ENCODE peak calls at places on chromosome X, in eight cellular contexts. N is osteocyte, I is WTC11, O is ascending aorta, K is neural progenitor cell, X is heart left ventricle, T is A549, P is progenitor cell of endocrine pancreas. F is an unnamed sample.
A peak's percentile ranks its signal among the peaks of the same experiment; 100 is the strongest.

GRCh38 chrX:50941638-50942037 is 31.1 kb downstream of the BMP15 start:
- DNase-seq in N (no peak), I (peak; percentile 17), O (no peak), K (peak; percentile 49), X (no peak), T (peak; percentile 0), P (no peak), F (peak; percentile 4)

GRCh38 chrX:50430917-50431316 is 39.7 kb downstream of the DGKK start:
- DNase-seq in N (no peak), I (no peak), O (no peak), K (no peak), X (no peak), T (no peak), P (no peak), F (no peak)

GRCh38 chrX:40094900-40095587 is 2.7 kb downstream of the BCOR start:
- DNase-seq in N (no peak), I (no peak), O (no peak), K (peak; percentile 40), X (no peak), T (no peak), P (no peak), F (no peak)

GRCh38 chrX:28022371-28022770 is 41.1 kb upstream of the DCAF8L1 start:
- DNase-seq in N (no peak), I (no peak), O (no peak), K (no peak), X (no peak), T (no peak), P (no peak), F (no peak)

GRCh38 chrX:21047034-21047455 is 327.2 kb upstream of the CNKSR2 start:
- DNase-seq in N (no peak), I (peak; percentile 14), O (no peak), K (peak; percentile 34), X (no peak), T (no peak), P (no peak), F (no peak)

GRCh38 chrX:130296743-130297142 is 28.0 kb upstream of the ZNF280C start:
- DNase-seq in N (no peak), I (no peak), O (no peak), K (no peak), X (no peak), T (no peak), P (no peak), F (no peak)

GRCh38 chrX:154719132-154719675 is 31.7 kb downstream of the GAB3 start:
- DNase-seq in N (no peak), I (no peak), O (no peak), K (no peak), X (no peak), T (no peak), P (no peak), F (no peak)

GRCh38 chrX:21412883-21413282 is 38.7 kb downstream of the CNKSR2 start:
- DNase-seq in N (no peak), I (no peak), O (no peak), K (no peak), X (no peak), T (peak; percentile 27), P (no peak), F (no peak)

GRCh38 chrX:49172280-49172780 is 632 bp downstream of the PLP2 start:
- DNase-seq in N (no peak), I (no peak), O (peak; percentile 83), K (no peak), X (peak; percentile 69), T (peak; percentile 72), P (no peak), F (no peak)

GRCh38 chrX:76850851-76851250 is 423.3 kb downstream of the MAGEE1 start:
- DNase-seq in N (no peak), I (peak; percentile 9), O (no peak), K (peak; percentile 13), X (no peak), T (peak; percentile 0), P (no peak), F (no peak)

GRCh38 chrX:38770152-38770551 is 31.1 kb upstream of the MID1IP1 start:
- DNase-seq in N (no peak), I (no peak), O (no peak), K (no peak), X (no peak), T (no peak), P (no peak), F (no peak)

GRCh38 chrX:40244980-40245379 is 147.2 kb upstream of the BCOR start:
- DNase-seq in N (no peak), I (no peak), O (no peak), K (peak; percentile 40), X (no peak), T (no peak), P (no peak), F (no peak)

GRCh38 chrX:49286581-49286980 is 16.9 kb upstream of the GAGE10 start:
- DNase-seq in N (no peak), I (no peak), O (no peak), K (no peak), X (no peak), T (no peak), P (no peak), F (no peak)

GRCh38 chrX:102727761-102728160 is 7.2 kb downstream of the GPRASP3 start:
- DNase-seq in N (no peak), I (no peak), O (no peak), K (no peak), X (no peak), T (no peak), P (no peak), F (no peak)

GRCh38 chrX:115183980-115184379 is 5.2 kb upstream of the RBMXL3 start:
- DNase-seq in N (no peak), I (no peak), O (no peak), K (no peak), X (no peak), T (peak; percentile 2), P (no peak), F (no peak)

GRCh38 chrX:31545726-31546125 is 473.9 kb upstream of the FTHL17 start:
- DNase-seq in N (no peak), I (no peak), O (no peak), K (no peak), X (no peak), T (no peak), P (no peak), F (no peak)

GRCh38 chrX:31547416-31547815 is 475.6 kb upstream of the FTHL17 start:
- DNase-seq in N (no peak), I (no peak), O (no peak), K (no peak), X (no peak), T (no peak), P (no peak), F (no peak)

GRCh38 chrX:31543565-31544125 is 471.8 kb upstream of the FTHL17 start:
- DNase-seq in N (no peak), I (no peak), O (no peak), K (no peak), X (no peak), T (no peak), P (no peak), F (no peak)

GRCh38 chrX:31547816-31548215 is 476.0 kb upstream of the FTHL17 start:
- DNase-seq in N (no peak), I (no peak), O (no peak), K (no peak), X (no peak), T (no peak), P (no peak), F (no peak)

GRCh38 chrX:31546130-31546529 is 474.3 kb upstream of the FTHL17 start:
- DNase-seq in N (no peak), I (no peak), O (peak; percentile 66), K (no peak), X (no peak), T (no peak), P (no peak), F (no peak)
- TF ChIP-seq CTCF in N (no peak), I (no peak), O (no peak), K (no peak), X (no peak), T (no peak), P (no peak), F (no peak)

DNA sequence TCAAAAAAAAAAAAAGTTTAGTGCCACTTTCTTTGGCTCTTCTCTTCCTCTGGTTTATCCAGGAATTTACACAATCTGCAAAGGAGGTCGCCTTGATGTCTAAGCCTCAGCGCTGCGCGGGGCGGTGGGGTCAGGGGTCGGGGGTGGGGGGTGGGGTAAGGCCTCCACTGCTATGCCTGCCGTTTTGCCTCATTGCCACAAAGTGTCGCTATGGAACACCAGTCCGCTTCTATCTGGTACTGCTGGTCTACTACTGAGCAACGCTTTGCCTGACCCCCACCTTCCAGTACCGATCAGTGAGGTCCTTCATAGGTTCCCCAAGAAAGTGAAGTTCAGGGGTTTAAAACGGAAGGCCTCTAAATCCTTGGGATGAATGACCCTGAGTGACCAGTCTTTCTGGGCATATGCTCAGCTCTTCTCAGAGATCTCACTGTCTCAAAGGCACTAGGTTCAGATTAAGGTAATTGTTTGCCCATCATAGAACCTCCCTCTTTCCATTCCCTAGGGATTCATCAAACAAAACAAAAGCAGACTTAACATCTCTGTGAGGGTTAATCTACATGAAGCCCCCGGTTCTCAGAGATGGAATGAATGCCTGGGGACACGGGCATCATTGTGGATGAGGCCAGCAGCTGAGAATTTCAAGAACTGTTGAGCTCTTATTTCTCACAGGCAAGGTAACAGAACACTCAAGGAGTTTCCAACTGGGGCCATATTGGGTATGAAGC is 16.9 kb upstream of the TSR2 start:
- DNase-seq in N (no peak), I (peak; percentile 44), O (no peak), K (peak; percentile 63), X (no peak), T (no peak), P (no peak), F (peak; percentile 13)
- TF ChIP-seq CTCF in N (no peak), I (no peak), O (no peak), K (peak; percentile 45), X (no peak), T (no peak), P (no peak), F (no peak)

GRCh38 chrX:26664919-26665318 is 448.9 kb downstream of the MAGEB5 start:
- DNase-seq in N (no peak), I (no peak), O (no peak), K (no peak), X (no peak), T (no peak), P (no peak), F (no peak)
- TF ChIP-seq CTCF in N (no peak), I (no peak), O (no peak), K (no peak), X (no peak), T (no peak), P (peak; percentile 22), F (no peak)

DNA sequence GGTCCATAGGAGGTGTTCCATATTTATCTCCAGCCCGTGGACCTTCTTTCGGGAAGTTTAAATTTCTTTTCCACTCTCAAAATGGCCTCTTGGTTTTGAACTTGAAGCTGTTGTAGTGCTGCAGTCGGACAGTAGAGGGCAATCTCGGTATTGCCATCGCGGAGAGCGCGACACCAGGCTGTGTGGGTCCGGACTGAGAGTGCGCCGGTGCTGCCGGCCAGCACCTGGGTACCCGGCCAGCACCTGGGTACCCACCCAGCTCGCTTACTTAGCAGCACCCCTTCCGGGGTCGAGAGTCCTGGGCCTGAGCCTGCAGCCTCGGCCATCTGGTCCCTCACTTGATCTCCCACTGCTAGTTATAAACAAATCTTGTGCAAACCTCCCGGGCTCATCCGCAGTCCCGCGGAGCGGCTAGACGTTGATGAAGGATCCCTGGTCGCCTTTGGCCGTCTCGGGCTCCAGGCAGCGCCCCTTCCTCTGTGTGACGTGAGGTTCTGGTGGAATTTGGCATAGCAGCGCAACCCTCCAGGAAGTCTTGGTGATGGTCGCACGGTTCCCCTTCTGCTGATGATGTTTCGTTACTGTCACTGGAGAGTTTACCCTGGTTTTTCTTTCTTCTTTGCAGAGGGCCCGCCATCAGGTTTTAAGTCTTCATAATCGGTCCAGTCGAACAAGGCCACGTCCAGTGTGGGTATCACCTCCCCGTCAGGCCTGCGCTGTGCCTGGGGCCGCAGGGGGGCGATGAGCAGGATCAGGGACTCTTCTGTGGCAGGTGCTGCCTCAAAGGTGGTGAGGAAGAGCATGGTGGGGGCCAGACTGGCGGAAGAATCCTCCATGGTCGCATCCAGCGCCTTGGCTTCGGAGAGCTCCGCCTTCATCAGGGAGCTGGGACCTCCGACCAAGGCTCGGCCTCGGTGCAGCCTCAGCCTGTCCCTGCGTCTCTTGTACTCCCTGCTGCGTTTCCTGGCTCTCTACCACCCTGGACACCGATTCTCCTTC is 17.8 kb downstream of the FAM9A start:
- DNase-seq in N (no peak), I (peak; percentile 63), O (no peak), K (peak; percentile 8), X (no peak), T (peak; percentile 55), P (no peak), F (peak; percentile 14)
- TF ChIP-seq CTCF in N (peak; percentile 38), I (peak; percentile 51), O (peak; percentile 24), K (peak; percentile 46), X (peak; percentile 41), T (peak; percentile 33), P (peak; percentile 44), F (no peak)